ENCODE peak calls at places on chromosomes 6 and 20, in six cellular contexts. Q is neuronal stem cell, W is mesenchymal stem cell, K is H9, H is H1, I is trophoblast cell. O is an unnamed sample.

GRCh38 chr6:105514306-105514705 is 111.4 kb upstream of the PREP start:
- DNase-seq in W (no peak), K (no peak), H (no peak), I (no peak), Q (no peak), O (no peak)

GRCh38 chr20:35870541-35871307 is 83.6 kb downstream of the SCAND1 start:
- DNase-seq in H (no peak), K (no peak), W (peak; percentile 35), I (peak; percentile 38), Q (no peak), O (no peak)

GRCh38 chr6:124741341-124741740 is 220.9 kb upstream of the RNF217 start:
- DNase-seq in Q (no peak), W (no peak), I (peak; percentile 1), K (no peak), H (no peak), O (peak; percentile 5)

GRCh38 chr20:29750268-29750899 is 1507.1 kb upstream of the DEFB115 start:
- DNase-seq in H (no peak), Q (no peak), W (no peak), K (no peak), I (no peak), O (no peak)

GRCh38 chr6:10603265-10603664 is 82.1 kb downstream of the GCNT2 start:
- DNase-seq in I (no peak), K (no peak), Q (no peak), W (no peak), H (no peak), O (no peak)

GRCh38 chr6:147603392-147604081 is 95.0 kb downstream of the SAMD5 start:
- DNase-seq in H (no peak), I (no peak), K (no peak), Q (no peak), W (no peak), O (no peak)

GRCh38 chr6:157585274-157586087 is 204.5 kb downstream of the ZDHHC14 start:
- DNase-seq in I (no peak), H (no peak), Q (no peak), K (no peak), W (no peak), O (no peak)

GRCh38 chr6:101195581-101195980 is 197.9 kb upstream of the GRIK2 start:
- DNase-seq in K (no peak), Q (no peak), W (peak; percentile 55), H (no peak), I (no peak), O (peak; percentile 25)

GRCh38 chr20:50806126-50806768 is 11.4 kb downstream of the BCAS4 start:
- DNase-seq in H (no peak), Q (no peak), I (no peak), K (no peak), W (no peak), O (no peak)

GRCh38 chr20:1926237-1926636 is 31.0 kb downstream of the SIRPA start:
- DNase-seq in I (no peak), H (no peak), W (no peak), Q (no peak), K (no peak), O (no peak)

GRCh38 chr20:2879148-2879547 is 5.9 kb downstream of the PTPRA start:
- DNase-seq in Q (no peak), W (no peak), K (no peak), H (no peak), I (no peak), O (peak; percentile 93)

GRCh38 chr6:169933251-169933821 is 181.9 kb downstream of the ERMARD start:
- DNase-seq in I (no peak), H (no peak), K (no peak), Q (no peak), W (no peak), O (no peak)

GRCh38 chr20:64010711-64011237 is 25.2 kb upstream of the C20orf204 start:
- DNase-seq in H (no peak), K (no peak), I (no peak), Q (no peak), W (no peak), O (peak; percentile 48)

GRCh38 chr6:3253597-3253961 is 5.2 kb upstream of the PSMG4 start:
- DNase-seq in Q (no peak), K (no peak), H (no peak), W (no peak), I (no peak), O (no peak)

DNA sequence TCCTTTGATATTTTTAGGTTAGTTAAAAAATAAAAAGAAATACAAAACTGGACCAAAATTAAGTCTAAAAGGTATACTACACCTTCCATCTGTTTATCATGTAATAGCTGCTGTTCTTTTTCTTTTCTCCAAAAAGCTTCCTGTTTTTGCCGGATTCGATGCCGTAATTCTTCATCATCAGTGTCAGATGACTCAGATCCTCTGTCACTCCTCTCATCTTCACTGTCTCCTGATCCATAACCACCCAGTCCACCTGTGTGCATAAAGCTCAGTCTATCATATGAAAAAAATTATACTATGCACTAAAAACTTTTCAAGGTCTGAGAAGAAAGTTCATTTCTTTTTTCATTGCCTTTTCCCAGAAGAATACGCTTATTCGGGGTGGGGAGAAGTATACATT is 8.5 kb upstream of the COQ3 start:
- DNase-seq in K (no peak), Q (no peak), I (no peak), H (no peak), W (no peak), O (no peak)
- H3K14ac ChIP-seq in K (no peak overlapping the region), Q (no peak overlapping the region), I (no peak overlapping the region), H (no peak overlapping the region), W (no peak overlapping the region), O (no peak overlapping the region)

GRCh38 chr20:16541878-16542277 is 31.4 kb downstream of the KIF16B start:
- DNase-seq in K (no peak), W (no peak), I (no peak), H (no peak), Q (no peak), O (no peak)

GRCh38 chr20:16542477-16542876 is 30.8 kb downstream of the KIF16B start:
- DNase-seq in H (no peak), K (no peak), Q (no peak), I (no peak), W (no peak), O (no peak)

GRCh38 chr20:16538779-16539178 is 34.5 kb downstream of the KIF16B start:
- DNase-seq in I (no peak), Q (no peak), H (no peak), K (no peak), W (no peak), O (no peak)

GRCh38 chr20:16539280-16539679 is 34.0 kb downstream of the KIF16B start:
- DNase-seq in W (peak; percentile 42), K (no peak), Q (no peak), H (no peak), I (peak; percentile 24), O (peak; percentile 9)

GRCh38 chr20:16541226-16541625 is 32.0 kb downstream of the KIF16B start:
- DNase-seq in K (no peak), Q (no peak), I (no peak), H (no peak), W (no peak), O (no peak)
- H3K4me1 ChIP-seq in K (no peaks in the 10 kb centered on the region), Q (no peaks in the 10 kb centered on the region), I (peaks cover 7% of the 10 kb centered on the region), H (no peaks in the 10 kb centered on the region), W (peaks cover 2% of the 10 kb centered on the region), O (peaks cover 6% of the 10 kb centered on the region)

GRCh38 chr20:20277772-20278382 is 90.0 kb upstream of the INSM1 start:
- DNase-seq in H (no peak), Q (no peak), I (no peak), W (no peak), K (no peak), O (no peak)

GRCh38 chr20:20273281-20273680 is 94.6 kb upstream of the INSM1 start:
- DNase-seq in Q (no peak), K (no peak), W (no peak), I (no peak), H (no peak), O (no peak)

GRCh38 chr20:20271277-20271676 is 96.6 kb upstream of the INSM1 start:
- DNase-seq in K (no peak), Q (no peak), W (no peak), I (no peak), H (no peak), O (no peak)

GRCh38 chr20:20276806-20277530 is 90.9 kb upstream of the INSM1 start:
- DNase-seq in H (no peak), K (no peak), W (no peak), Q (no peak), I (no peak), O (no peak)
- H3K14ac ChIP-seq in H (no peak overlapping the region), K (no peak overlapping the region), W (no peak overlapping the region), Q (no peak overlapping the region), I (no peak overlapping the region), O (no peak overlapping the region)

GRCh38 chr6:142796571-142796970 is 148.4 kb downstream of the HIVEP2 start:
- DNase-seq in W (peak; percentile 70), I (no peak), K (no peak), Q (no peak), H (no peak), O (peak; percentile 40)
- H3K4me1 ChIP-seq in W (no peaks in the 10 kb centered on the region), I (no peaks in the 10 kb centered on the region), K (peaks cover 3% of the 10 kb centered on the region), Q (peaks cover 6% of the 10 kb centered on the region), H (no peaks in the 10 kb centered on the region), O (peaks cover 3% of the 10 kb centered on the region)

GRCh38 chr6:21442874-21443273 is 150.7 kb upstream of the SOX4 start:
- DNase-seq in W (no peak), H (no peak), Q (no peak), K (no peak), I (no peak), O (no peak)

GRCh38 chr6:21438237-21438985 is 155.1 kb upstream of the SOX4 start:
- DNase-seq in W (no peak), Q (no peak), H (no peak), K (no peak), I (no peak), O (no peak)

GRCh38 chr6:21444861-21445260 is 148.7 kb upstream of the SOX4 start:
- DNase-seq in I (no peak), H (no peak), Q (no peak), K (no peak), W (no peak), O (no peak)

GRCh38 chr6:21438986-21439352 is 154.6 kb upstream of the SOX4 start:
- DNase-seq in H (no peak), K (no peak), Q (no peak), I (no peak), W (no peak), O (no peak)

DNA sequence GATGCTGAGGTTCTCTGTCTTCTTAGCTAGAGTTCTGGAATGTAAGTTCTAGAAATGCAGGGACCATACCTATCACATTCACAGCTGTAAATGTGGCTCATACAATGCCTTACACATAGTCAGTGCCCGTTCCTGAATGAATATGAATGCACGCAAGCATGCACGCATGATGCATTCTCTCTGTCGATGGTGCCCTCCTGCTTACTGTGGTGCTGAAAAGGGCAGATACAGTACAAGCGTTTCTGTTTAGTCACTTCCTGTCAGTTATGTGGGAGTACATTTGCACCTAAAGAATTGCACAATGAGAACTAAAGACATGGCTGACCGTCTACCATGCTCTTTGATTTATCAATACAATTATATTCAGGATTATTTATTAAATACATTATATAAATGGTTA is 152.2 kb upstream of the SOX4 start:
- DNase-seq in H (no peak), Q (no peak), W (no peak), K (no peak), I (no peak), O (peak; percentile 7)
- H3K14ac ChIP-seq in H (no peak overlapping the region), Q (no peak overlapping the region), W (no peak overlapping the region), K (no peak overlapping the region), I (no peak overlapping the region), O (no peak overlapping the region)

GRCh38 chr20:57829336-57829735 is 119.5 kb upstream of the PMEPA1 start:
- DNase-seq in H (no peak), Q (no peak), I (no peak), W (no peak), K (no peak), O (no peak)
- H3K4me1 ChIP-seq in H (no peaks in the 10 kb centered on the region), Q (no peaks in the 10 kb centered on the region), I (peaks cover 3% of the 10 kb centered on the region), W (peaks cover 1% of the 10 kb centered on the region), K (no peaks in the 10 kb centered on the region), O (no peaks in the 10 kb centered on the region)